ENCODE peak calls at places on chromosomes 6 and 20, in ten cellular contexts. One of them, this sample, is unnamed.

GRCh38 chr6:54194067-54194466 is 82.8 kb downstream of the MLIP start:
- DNase-seq in H9: no peak
- DNase-seq in mesothelial cell of epicardium: no peak
- DNase-seq in MCF 10A: peak; percentile 20
- DNase-seq in neural progenitor cell: no peak
- DNase-seq in CD8-positive, alpha-beta T cell: no peak
- DNase-seq in body of pancreas: no peak
- DNase-seq in D721Med: no peak
- DNase-seq in fibroblast of lung: peak; percentile 58
- DNase-seq in spleen: no peak
- DNase-seq in this sample: no peak

GRCh38 chr20:54525906-54526596 is 50.7 kb downstream of the DOK5 start:
- DNase-seq in fibroblast of lung: peak; percentile 53
- DNase-seq in body of pancreas: no peak
- DNase-seq in H9: no peak
- DNase-seq in neural progenitor cell: peak; percentile 9
- DNase-seq in mesothelial cell of epicardium: no peak
- DNase-seq in D721Med: no peak
- DNase-seq in MCF 10A: no peak
- DNase-seq in CD8-positive, alpha-beta T cell: no peak
- DNase-seq in spleen: no peak
- DNase-seq in this sample: no peak

GRCh38 chr6:111382476-111383294 is 100.3 kb downstream of the REV3L start:
- DNase-seq in D721Med: no peak
- DNase-seq in H9: no peak
- DNase-seq in CD8-positive, alpha-beta T cell: no peak
- DNase-seq in neural progenitor cell: no peak
- DNase-seq in spleen: no peak
- DNase-seq in MCF 10A: no peak
- DNase-seq in body of pancreas: no peak
- DNase-seq in fibroblast of lung: no peak
- DNase-seq in mesothelial cell of epicardium: no peak
- DNase-seq in this sample: no peak

GRCh38 chr6:168909288-168909687 is 344.4 kb downstream of the THBS2 start:
- DNase-seq in D721Med: no peak
- DNase-seq in CD8-positive, alpha-beta T cell: no peak
- DNase-seq in body of pancreas: no peak
- DNase-seq in mesothelial cell of epicardium: no peak
- DNase-seq in fibroblast of lung: peak; percentile 8
- DNase-seq in neural progenitor cell: no peak
- DNase-seq in H9: no peak
- DNase-seq in spleen: no peak
- DNase-seq in MCF 10A: no peak
- DNase-seq in this sample: no peak

GRCh38 chr6:137234505-137234863 is 15.3 kb upstream of the IFNGR1 start:
- DNase-seq in fibroblast of lung: no peak
- DNase-seq in MCF 10A: peak; percentile 65
- DNase-seq in spleen: no peak
- DNase-seq in CD8-positive, alpha-beta T cell: no peak
- DNase-seq in mesothelial cell of epicardium: no peak
- DNase-seq in neural progenitor cell: no peak
- DNase-seq in body of pancreas: no peak
- DNase-seq in H9: no peak
- DNase-seq in D721Med: no peak
- DNase-seq in this sample: no peak

GRCh38 chr6:31441368-31442267 is 38.2 kb downstream of the MICA start:
- DNase-seq in body of pancreas: peak; percentile 82
- DNase-seq in fibroblast of lung: peak; percentile 50
- DNase-seq in D721Med: peak; percentile 23
- DNase-seq in neural progenitor cell: peak; percentile 91
- DNase-seq in mesothelial cell of epicardium: peak; percentile 65
- DNase-seq in MCF 10A: peak; percentile 72
- DNase-seq in spleen: peak; percentile 96
- DNase-seq in CD8-positive, alpha-beta T cell: peak; percentile 91
- DNase-seq in H9: peak; percentile 87
- DNase-seq in this sample: peak; percentile 88

GRCh38 chr20:50456452-50457324 is 53.5 kb upstream of the PTPN1 start:
- DNase-seq in neural progenitor cell: no peak
- DNase-seq in fibroblast of lung: no peak
- DNase-seq in H9: no peak
- DNase-seq in mesothelial cell of epicardium: no peak
- DNase-seq in spleen: no peak
- DNase-seq in MCF 10A: no peak
- DNase-seq in CD8-positive, alpha-beta T cell: no peak
- DNase-seq in body of pancreas: no peak
- DNase-seq in D721Med: no peak
- DNase-seq in this sample: no peak

GRCh38 chr20:478949-479429 is 16.7 kb upstream of the TBC1D20 start:
- DNase-seq in spleen: no peak
- DNase-seq in mesothelial cell of epicardium: no peak
- DNase-seq in CD8-positive, alpha-beta T cell: peak; percentile 20
- DNase-seq in fibroblast of lung: peak; percentile 84
- DNase-seq in body of pancreas: peak; percentile 50
- DNase-seq in D721Med: no peak
- DNase-seq in neural progenitor cell: peak; percentile 52
- DNase-seq in H9: no peak
- DNase-seq in MCF 10A: peak; percentile 71
- DNase-seq in this sample: peak; percentile 65

GRCh38 chr6:123589317-123589716 is 47.4 kb downstream of the TRDN start:
- DNase-seq in spleen: no peak
- DNase-seq in CD8-positive, alpha-beta T cell: no peak
- DNase-seq in fibroblast of lung: no peak
- DNase-seq in D721Med: no peak
- DNase-seq in neural progenitor cell: no peak
- DNase-seq in mesothelial cell of epicardium: no peak
- DNase-seq in body of pancreas: no peak
- DNase-seq in H9: no peak
- DNase-seq in MCF 10A: no peak
- DNase-seq in this sample: no peak

GRCh38 chr20:14979472-14979986 is 642.1 kb upstream of the FLRT3 start:
- DNase-seq in neural progenitor cell: no peak
- DNase-seq in H9: no peak
- DNase-seq in fibroblast of lung: no peak
- DNase-seq in spleen: no peak
- DNase-seq in mesothelial cell of epicardium: no peak
- DNase-seq in body of pancreas: no peak
- DNase-seq in MCF 10A: no peak
- DNase-seq in CD8-positive, alpha-beta T cell: no peak
- DNase-seq in D721Med: no peak
- DNase-seq in this sample: no peak

GRCh38 chr6:170006524-170007467 is 255.4 kb downstream of the ERMARD start:
- DNase-seq in H9: peak; percentile 96
- DNase-seq in spleen: peak; percentile 67
- DNase-seq in mesothelial cell of epicardium: no peak
- DNase-seq in body of pancreas: no peak
- DNase-seq in fibroblast of lung: no peak
- DNase-seq in neural progenitor cell: peak; percentile 91
- DNase-seq in D721Med: no peak
- DNase-seq in CD8-positive, alpha-beta T cell: no peak
- DNase-seq in MCF 10A: no peak
- DNase-seq in this sample: no peak

DNA sequence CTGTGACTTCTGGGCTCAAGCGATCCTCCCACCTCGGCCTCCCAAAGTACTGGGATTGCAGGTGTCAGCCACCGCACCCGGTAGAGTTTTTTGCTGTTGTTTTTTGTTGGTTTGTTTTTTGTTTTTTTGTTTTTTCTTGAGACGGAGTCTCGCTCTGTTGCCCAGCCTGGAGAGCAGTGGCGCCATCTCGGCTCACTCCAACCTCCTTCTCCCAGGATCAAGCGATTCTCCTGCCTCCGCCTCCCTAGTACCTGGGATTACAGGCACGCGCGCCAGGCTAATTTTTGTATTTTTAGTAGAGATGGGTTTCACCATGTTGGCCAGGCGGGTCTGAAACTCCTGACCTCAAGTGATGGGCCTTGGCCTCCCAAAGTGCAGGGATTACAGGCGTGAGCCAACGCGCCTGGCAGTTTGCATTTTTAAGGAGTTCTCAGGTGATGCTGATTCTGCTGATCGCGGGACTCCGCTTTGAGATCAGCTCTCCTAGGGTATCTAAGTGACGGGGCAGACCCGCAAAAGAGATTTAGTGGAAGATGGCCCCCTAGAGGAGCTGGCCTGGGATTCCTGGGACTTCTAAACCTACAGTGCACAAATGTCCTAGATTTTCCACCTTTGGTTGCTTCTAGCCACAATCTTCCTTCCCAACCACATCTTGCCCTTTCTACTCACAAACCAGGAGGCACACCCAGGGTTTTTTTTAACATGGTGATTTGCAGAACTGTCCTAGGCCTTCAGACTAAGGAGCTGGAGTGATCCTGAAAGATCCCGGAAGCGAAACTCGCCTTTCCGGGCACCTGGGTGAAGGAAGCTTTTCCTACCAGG is 45.2 kb downstream of the DPPA5 start:
- DNase-seq in D721Med: no peak
- DNase-seq in spleen: no peak
- DNase-seq in MCF 10A: peak; percentile 42
- DNase-seq in neural progenitor cell: peak; percentile 58
- DNase-seq in body of pancreas: peak; percentile 12
- DNase-seq in H9: peak; percentile 65
- DNase-seq in mesothelial cell of epicardium: no peak
- DNase-seq in CD8-positive, alpha-beta T cell: no peak
- DNase-seq in fibroblast of lung: peak; percentile 51
- DNase-seq in this sample: no peak
- TF ChIP-seq CTCF in D721Med: no peak
- TF ChIP-seq CTCF in spleen: no peak
- TF ChIP-seq CTCF in MCF 10A: no peak
- TF ChIP-seq CTCF in neural progenitor cell: peak; percentile 45
- TF ChIP-seq CTCF in body of pancreas: no peak
- TF ChIP-seq CTCF in H9: peak; percentile 59
- TF ChIP-seq CTCF in mesothelial cell of epicardium: no peak
- TF ChIP-seq CTCF in CD8-positive, alpha-beta T cell: no peak
- TF ChIP-seq CTCF in fibroblast of lung: peak; percentile 38
- TF ChIP-seq CTCF in this sample: no peak

DNA sequence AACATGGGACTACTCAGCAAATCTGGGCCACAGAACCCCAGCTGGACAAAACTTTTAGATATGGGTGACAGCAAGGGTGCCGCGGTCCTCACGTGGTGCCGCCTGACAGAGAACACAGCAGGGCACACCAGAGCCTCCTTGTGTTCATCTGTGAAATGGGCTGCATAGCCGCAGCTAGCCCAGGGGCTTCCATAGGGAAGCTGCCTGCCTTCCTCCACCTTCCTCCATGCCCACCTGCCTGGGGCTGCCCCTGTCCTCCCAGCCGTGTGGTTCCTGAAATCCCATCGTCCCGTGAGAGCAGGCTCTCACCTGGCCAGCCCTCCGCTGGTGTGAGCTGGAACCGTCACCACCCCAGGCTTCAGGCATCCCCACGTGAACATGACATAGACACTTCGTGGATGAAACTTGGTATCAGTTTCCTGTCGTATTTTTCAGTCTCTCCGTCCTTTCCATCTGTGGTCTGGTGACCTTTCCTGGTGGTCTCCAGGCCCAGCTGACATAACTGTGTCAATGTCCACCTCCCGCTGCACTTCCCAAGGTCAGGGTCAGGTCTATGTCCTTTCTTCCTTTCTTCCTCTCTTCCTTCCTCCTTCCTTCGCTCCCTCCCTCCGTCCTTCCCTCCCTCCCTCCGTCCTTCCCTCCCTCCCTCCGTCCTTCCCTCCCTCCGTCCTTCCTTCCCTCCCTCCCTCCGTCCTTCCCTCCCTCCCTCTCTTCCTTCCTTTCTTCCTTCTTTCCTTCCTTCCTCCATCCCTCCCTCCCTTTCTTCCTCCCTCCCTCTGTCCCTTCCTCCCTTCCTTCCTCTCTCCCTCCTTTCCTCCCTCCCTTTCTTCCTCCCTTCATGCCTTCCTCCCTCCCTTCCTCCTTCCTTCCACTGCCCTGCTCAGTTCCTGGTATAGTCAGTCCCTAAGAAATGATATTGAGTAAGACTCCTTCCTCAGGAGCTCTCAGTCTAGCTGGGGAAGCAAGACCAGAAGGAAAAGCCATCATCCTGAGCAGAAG is 78.8 kb downstream of the GRM4 start:
- DNase-seq in body of pancreas: no peak
- DNase-seq in spleen: no peak
- DNase-seq in D721Med: no peak
- DNase-seq in mesothelial cell of epicardium: no peak
- DNase-seq in neural progenitor cell: no peak
- DNase-seq in H9: no peak
- DNase-seq in CD8-positive, alpha-beta T cell: no peak
- DNase-seq in MCF 10A: no peak
- DNase-seq in fibroblast of lung: no peak
- DNase-seq in this sample: no peak
- TF ChIP-seq CTCF in body of pancreas: no peak
- TF ChIP-seq CTCF in spleen: no peak
- TF ChIP-seq CTCF in D721Med: no peak
- TF ChIP-seq CTCF in mesothelial cell of epicardium: no peak
- TF ChIP-seq CTCF in neural progenitor cell: no peak
- TF ChIP-seq CTCF in H9: no peak
- TF ChIP-seq CTCF in CD8-positive, alpha-beta T cell: no peak
- TF ChIP-seq CTCF in MCF 10A: no peak
- TF ChIP-seq CTCF in fibroblast of lung: no peak
- TF ChIP-seq CTCF in this sample: no peak

GRCh38 chr6:152236370-152237097 is 400.6 kb downstream of the SYNE1 start:
- DNase-seq in CD8-positive, alpha-beta T cell: no peak
- DNase-seq in body of pancreas: no peak
- DNase-seq in spleen: no peak
- DNase-seq in H9: no peak
- DNase-seq in MCF 10A: no peak
- DNase-seq in mesothelial cell of epicardium: no peak
- DNase-seq in D721Med: no peak
- DNase-seq in neural progenitor cell: no peak
- DNase-seq in fibroblast of lung: no peak
- DNase-seq in this sample: no peak

GRCh38 chr6:152229330-152229729 is 407.8 kb downstream of the SYNE1 start:
- DNase-seq in D721Med: no peak
- DNase-seq in spleen: no peak
- DNase-seq in neural progenitor cell: no peak
- DNase-seq in CD8-positive, alpha-beta T cell: no peak
- DNase-seq in MCF 10A: no peak
- DNase-seq in body of pancreas: no peak
- DNase-seq in mesothelial cell of epicardium: no peak
- DNase-seq in fibroblast of lung: no peak
- DNase-seq in H9: no peak
- DNase-seq in this sample: no peak

GRCh38 chr6:152233547-152234320 is 403.4 kb downstream of the SYNE1 start:
- DNase-seq in spleen: no peak
- DNase-seq in neural progenitor cell: no peak
- DNase-seq in fibroblast of lung: no peak
- DNase-seq in body of pancreas: no peak
- DNase-seq in D721Med: no peak
- DNase-seq in MCF 10A: no peak
- DNase-seq in mesothelial cell of epicardium: no peak
- DNase-seq in CD8-positive, alpha-beta T cell: no peak
- DNase-seq in H9: no peak
- DNase-seq in this sample: no peak

GRCh38 chr6:152232494-152233151 is 404.5 kb downstream of the SYNE1 start:
- DNase-seq in fibroblast of lung: peak; percentile 15
- DNase-seq in body of pancreas: no peak
- DNase-seq in D721Med: no peak
- DNase-seq in spleen: no peak
- DNase-seq in CD8-positive, alpha-beta T cell: no peak
- DNase-seq in MCF 10A: no peak
- DNase-seq in H9: no peak
- DNase-seq in neural progenitor cell: no peak
- DNase-seq in mesothelial cell of epicardium: no peak
- DNase-seq in this sample: no peak
- TF ChIP-seq CTCF in fibroblast of lung: peak; percentile 13
- TF ChIP-seq CTCF in body of pancreas: no peak
- TF ChIP-seq CTCF in D721Med: peak; percentile 10
- TF ChIP-seq CTCF in spleen: no peak
- TF ChIP-seq CTCF in CD8-positive, alpha-beta T cell: no peak
- TF ChIP-seq CTCF in MCF 10A: no peak
- TF ChIP-seq CTCF in H9: no peak
- TF ChIP-seq CTCF in neural progenitor cell: no peak
- TF ChIP-seq CTCF in mesothelial cell of epicardium: no peak
- TF ChIP-seq CTCF in this sample: no peak

GRCh38 chr20:31738729-31739549 is at the start of gene TPX2:
- DNase-seq in H9: peak; percentile 98
- DNase-seq in mesothelial cell of epicardium: peak; percentile 89
- DNase-seq in spleen: peak; percentile 95
- DNase-seq in body of pancreas: peak; percentile 97
- DNase-seq in D721Med: peak; percentile 74
- DNase-seq in neural progenitor cell: peak; percentile 98
- DNase-seq in fibroblast of lung: peak; percentile 97
- DNase-seq in MCF 10A: peak; percentile 98
- DNase-seq in CD8-positive, alpha-beta T cell: peak; percentile 80
- DNase-seq in this sample: peak; percentile 97
- TF ChIP-seq CTCF in H9: peak; percentile 48
- TF ChIP-seq CTCF in mesothelial cell of epicardium: no peak
- TF ChIP-seq CTCF in spleen: no peak
- TF ChIP-seq CTCF in body of pancreas: peak; percentile 42
- TF ChIP-seq CTCF in D721Med: no peak
- TF ChIP-seq CTCF in neural progenitor cell: peak; percentile 42
- TF ChIP-seq CTCF in fibroblast of lung: peak; percentile 23
- TF ChIP-seq CTCF in MCF 10A: no peak
- TF ChIP-seq CTCF in CD8-positive, alpha-beta T cell: no peak
- TF ChIP-seq CTCF in this sample: no peak

This sample was measured in GM10248.